ENCODE peak calls at places on chromosome 12, in six cellular contexts. Q, S, F, N, R and K are unnamed samples.

GRCh38 chr12:53746592-53747491 is 4.9 kb downstream of the CISTR start:
- DNase-seq in Q (peak), S (peak), F (peak), N (peak), R (peak), K (peak)

GRCh38 chr12:47818701-47819543 is 781 bp downstream of the HDAC7 start:
- DNase-seq in Q (no peak), S (no peak), F (no peak), N (peak), R (peak), K (no peak)

GRCh38 chr12:121132601-121133481 is at the start of gene P2RX7:
- DNase-seq in Q (peak), S (no peak), F (peak), N (peak), R (peak), K (peak)

GRCh38 chr12:131621701-131622421 is 89.0 kb upstream of the SFSWAP start:
- DNase-seq in Q (no peak), S (no peak), F (peak), N (peak), R (no peak), K (no peak)

GRCh38 chr12:115323223-115323905 is 639.4 kb upstream of the TBX3 start:
- DNase-seq in Q (no peak), S (no peak), F (peak), N (no peak), R (no peak), K (no peak)

GRCh38 chr12:88493651-88494050 is 86.6 kb downstream of the KITLG start:
- DNase-seq in Q (no peak), S (no peak), F (peak), N (no peak), R (no peak), K (peak)

GRCh38 chr12:65734226-65734625 is 90.1 kb upstream of the HMGA2 start:
- DNase-seq in Q (no peak), S (no peak), F (no peak), N (no peak), R (no peak), K (no peak)

GRCh38 chr12:13534645-13535398 is 338.3 kb downstream of the EMP1 start:
- DNase-seq in Q (peak), S (no peak), F (peak), N (peak), R (peak), K (peak)

GRCh38 chr12:52121848-52122838 is 42.6 kb downstream of the SMIM41 start:
- DNase-seq in Q (peak), S (peak), F (no peak), N (peak), R (no peak), K (peak)

GRCh38 chr12:80837342-80837978 is 100.3 kb downstream of the LIN7A start:
- DNase-seq in Q (no peak), S (no peak), F (peak), N (peak), R (no peak), K (peak)

GRCh38 chr12:65986047-65986446 is 144.5 kb downstream of the LLPH start:
- DNase-seq in Q (no peak), S (no peak), F (no peak), N (no peak), R (no peak), K (no peak)

GRCh38 chr12:67355428-67356385 is 86.5 kb downstream of the CAND1 start:
- DNase-seq in Q (peak), S (no peak), F (peak), N (peak), R (no peak), K (peak)